ENCODE peak calls at places on chromosomes 12 and 14, in four cellular contexts. One of them, this sample, is unnamed.

GRCh38 chr12:57452937-57453509 is 2.1 kb upstream of the INHBE start:
- DNase-seq in Panc1: no peak
- DNase-seq in K562: peak; percentile 70
- DNase-seq in sigmoid colon: peak; percentile 89
- DNase-seq in this sample: no peak

GRCh38 chr14:85527458-85527857 is 2.5 kb upstream of the FLRT2 start:
- DNase-seq in K562: no peak
- DNase-seq in Panc1: no peak
- DNase-seq in sigmoid colon: no peak
- DNase-seq in this sample: no peak

GRCh38 chr14:94330857-94331256 is 7.7 kb upstream of the SERPINA6 start:
- DNase-seq in K562: no peak
- DNase-seq in Panc1: no peak
- DNase-seq in sigmoid colon: no peak
- DNase-seq in this sample: no peak

GRCh38 chr14:20428010-20428365 is 8.0 kb downstream of the KLHL33 start:
- DNase-seq in Panc1: no peak
- DNase-seq in K562: no peak
- DNase-seq in sigmoid colon: no peak
- DNase-seq in this sample: no peak

GRCh38 chr14:52735921-52736489 is 6.0 kb downstream of the STYX start:
- DNase-seq in K562: no peak
- DNase-seq in Panc1: no peak
- DNase-seq in sigmoid colon: no peak
- DNase-seq in this sample: no peak

GRCh38 chr12:93403988-93404803 is 26.5 kb downstream of the NUDT4 start:
- DNase-seq in K562: no peak
- DNase-seq in Panc1: no peak
- DNase-seq in sigmoid colon: no peak
- DNase-seq in this sample: no peak

GRCh38 chr14:22596354-22596879 is 1.7 kb upstream of the ABHD4 start:
- DNase-seq in K562: no peak
- DNase-seq in Panc1: no peak
- DNase-seq in sigmoid colon: no peak
- DNase-seq in this sample: no peak

GRCh38 chr14:39015964-39016577 is 87.0 kb downstream of the SEC23A start:
- DNase-seq in sigmoid colon: no peak
- DNase-seq in K562: no peak
- DNase-seq in Panc1: no peak
- DNase-seq in this sample: no peak

GRCh38 chr12:54360717-54361456 is 3.4 kb downstream of the GPR84 start:
- DNase-seq in K562: peak; percentile 47
- DNase-seq in Panc1: peak; percentile 81
- DNase-seq in sigmoid colon: peak; percentile 88
- DNase-seq in this sample: no peak

GRCh38 chr12:19192709-19193108 is 63.2 kb downstream of the PLEKHA5 start:
- DNase-seq in K562: no peak
- DNase-seq in Panc1: no peak
- DNase-seq in sigmoid colon: no peak
- DNase-seq in this sample: no peak

GRCh38 chr14:55136241-55136640 is 7.2 kb downstream of the LGALS3 start:
- DNase-seq in K562: no peak
- DNase-seq in Panc1: no peak
- DNase-seq in sigmoid colon: no peak
- DNase-seq in this sample: no peak

GRCh38 chr12:50618864-50619609 is 114.3 kb downstream of the DIP2B start:
- DNase-seq in Panc1: peak; percentile 60
- DNase-seq in K562: no peak
- DNase-seq in sigmoid colon: no peak
- DNase-seq in this sample: no peak

GRCh38 chr12:132955094-132955932 is 793 bp downstream of the ZNF605 start:
- DNase-seq in sigmoid colon: peak; percentile 73
- DNase-seq in K562: no peak
- DNase-seq in Panc1: peak; percentile 8
- DNase-seq in this sample: no peak

GRCh38 chr14:100283984-100284881 is 22.0 kb downstream of the SLC25A29 start:
- DNase-seq in Panc1: no peak
- DNase-seq in sigmoid colon: no peak
- DNase-seq in K562: no peak
- DNase-seq in this sample: no peak

GRCh38 chr14:31312934-31313333 is 105.3 kb upstream of the HECTD1 start:
- DNase-seq in sigmoid colon: no peak
- DNase-seq in K562: no peak
- DNase-seq in Panc1: no peak
- DNase-seq in this sample: no peak

GRCh38 chr12:45974883-45975282 is 15.5 kb downstream of the SCAF11 start:
- DNase-seq in Panc1: no peak
- DNase-seq in K562: no peak
- DNase-seq in sigmoid colon: no peak
- DNase-seq in this sample: no peak

GRCh38 chr14:24297190-24297964 is 2.2 kb downstream of the DHRS1 start:
- DNase-seq in K562: no peak
- DNase-seq in sigmoid colon: no peak
- DNase-seq in Panc1: no peak
- DNase-seq in this sample: no peak

GRCh38 chr14:90349729-90350128 is 18.0 kb upstream of the NRDE2 start:
- DNase-seq in Panc1: no peak
- DNase-seq in sigmoid colon: no peak
- DNase-seq in K562: no peak
- DNase-seq in this sample: no peak

GRCh38 chr12:132393991-132394949 is 64.9 kb upstream of the GALNT9 start:
- DNase-seq in K562: peak; percentile 59
- DNase-seq in Panc1: no peak
- DNase-seq in sigmoid colon: peak; percentile 56
- DNase-seq in this sample: no peak

GRCh38 chr12:51819851-51820720 is 28.4 kb downstream of the FIGNL2 start:
- DNase-seq in K562: no peak
- DNase-seq in sigmoid colon: no peak
- DNase-seq in Panc1: no peak
- DNase-seq in this sample: no peak

GRCh38 chr12:51744235-51744634 is 104.3 kb downstream of the FIGNL2 start:
- DNase-seq in K562: no peak
- DNase-seq in sigmoid colon: no peak
- DNase-seq in Panc1: no peak
- DNase-seq in this sample: no peak

GRCh38 chr12:109571773-109572505 is 1.4 kb downstream of the MMAB start:
- DNase-seq in Panc1: no peak
- DNase-seq in sigmoid colon: no peak
- DNase-seq in K562: no peak
- DNase-seq in this sample: no peak

GRCh38 chr12:71475280-71475679 is 35.7 kb downstream of the LGR5 start:
- DNase-seq in Panc1: no peak
- DNase-seq in K562: no peak
- DNase-seq in sigmoid colon: no peak
- DNase-seq in this sample: no peak

GRCh38 chr12:46386877-46387629 is 14.5 kb upstream of the SLC38A2 start:
- DNase-seq in K562: no peak
- DNase-seq in sigmoid colon: no peak
- DNase-seq in Panc1: no peak
- DNase-seq in this sample: no peak

GRCh38 chr12:89783321-89784060 is 74.9 kb upstream of the ATP2B1 start:
- DNase-seq in Panc1: no peak
- DNase-seq in sigmoid colon: no peak
- DNase-seq in K562: no peak
- DNase-seq in this sample: no peak

GRCh38 chr12:2453807-2454177 is 341.0 kb upstream of the FKBP4 start:
- DNase-seq in K562: no peak
- DNase-seq in Panc1: no peak
- DNase-seq in sigmoid colon: no peak
- DNase-seq in this sample: no peak

GRCh38 chr12:92036061-92036620 is 109.5 kb downstream of the BTG1 start:
- DNase-seq in Panc1: no peak
- DNase-seq in K562: no peak
- DNase-seq in sigmoid colon: no peak
- DNase-seq in this sample: no peak

GRCh38 chr12:92034083-92034482 is 111.6 kb downstream of the BTG1 start:
- DNase-seq in Panc1: no peak
- DNase-seq in sigmoid colon: no peak
- DNase-seq in K562: no peak
- DNase-seq in this sample: no peak

GRCh38 chr12:92032965-92033364 is 112.7 kb downstream of the BTG1 start:
- DNase-seq in Panc1: no peak
- DNase-seq in sigmoid colon: no peak
- DNase-seq in K562: no peak
- DNase-seq in this sample: no peak

GRCh38 chr12:92035477-92035876 is 110.2 kb downstream of the BTG1 start:
- DNase-seq in K562: no peak
- DNase-seq in Panc1: no peak
- DNase-seq in sigmoid colon: no peak
- DNase-seq in this sample: no peak

DNA sequence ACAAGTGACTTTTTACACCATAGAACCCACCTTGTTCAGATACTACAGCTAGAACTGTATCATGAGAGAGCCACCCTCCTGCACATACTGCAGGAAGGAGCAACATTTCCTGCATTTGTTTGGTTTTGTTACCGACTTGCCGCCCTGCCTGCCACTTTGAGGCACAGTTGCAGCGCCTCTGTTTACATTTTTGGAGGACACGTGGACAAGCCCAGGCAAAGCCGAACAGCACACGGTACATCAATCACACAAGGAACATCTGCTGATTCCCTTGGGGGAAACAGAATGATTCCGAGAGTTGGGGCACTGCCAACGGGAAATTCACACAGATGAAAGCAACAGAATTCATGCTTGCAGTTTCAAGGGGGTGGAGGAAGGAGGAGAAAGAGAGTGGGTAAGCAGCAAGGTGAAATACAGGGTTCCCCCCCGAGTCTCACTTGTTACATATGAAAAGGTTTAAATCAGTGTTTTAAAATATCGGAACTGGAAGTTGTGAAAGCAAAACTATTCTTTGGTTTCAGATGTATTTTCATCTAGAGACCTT is 110.7 kb downstream of the BTG1 start:
- DNase-seq in K562: no peak
- DNase-seq in Panc1: no peak
- DNase-seq in sigmoid colon: peak; percentile 79
- DNase-seq in this sample: no peak
- TF ChIP-seq POLR2AphosphoS5 in K562: no peak
- TF ChIP-seq POLR2AphosphoS5 in Panc1: no peak
- TF ChIP-seq POLR2AphosphoS5 in sigmoid colon: peak; percentile 73
- TF ChIP-seq POLR2AphosphoS5 in this sample: no peak

DNA sequence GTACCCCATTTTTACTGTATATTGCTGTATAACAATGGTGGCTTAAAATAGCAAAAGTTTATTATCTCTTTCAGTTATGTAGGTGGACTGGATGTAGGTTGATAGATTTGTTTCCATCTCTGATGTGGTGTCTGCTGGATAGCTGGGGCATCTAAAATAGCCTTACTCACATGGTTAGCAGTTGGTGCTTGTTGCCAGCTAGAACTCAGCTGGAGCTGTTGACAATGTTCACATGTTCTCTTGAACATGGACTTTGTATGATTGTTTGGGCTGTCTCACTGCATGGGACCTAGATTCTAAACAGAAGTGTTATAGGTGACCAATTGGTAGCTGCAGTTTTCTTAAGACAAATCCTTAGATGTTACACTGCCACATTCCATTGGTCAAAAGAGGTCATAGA is 126.9 kb downstream of the GPHN start:
- DNase-seq in K562: no peak
- DNase-seq in Panc1: no peak
- DNase-seq in sigmoid colon: no peak
- DNase-seq in this sample: no peak
- TF ChIP-seq POLR2AphosphoS5 in K562: no peak
- TF ChIP-seq POLR2AphosphoS5 in Panc1: no peak
- TF ChIP-seq POLR2AphosphoS5 in sigmoid colon: no peak
- TF ChIP-seq POLR2AphosphoS5 in this sample: no peak

GRCh38 chr14:75458305-75458704 is 30.5 kb downstream of the JDP2 start:
- DNase-seq in Panc1: no peak
- DNase-seq in sigmoid colon: no peak
- DNase-seq in K562: no peak
- DNase-seq in this sample: no peak

GRCh38 chr14:75457648-75458165 is 29.9 kb downstream of the JDP2 start:
- DNase-seq in K562: no peak
- DNase-seq in sigmoid colon: no peak
- DNase-seq in Panc1: no peak
- DNase-seq in this sample: no peak

GRCh38 chr14:75457024-75457390 is 29.2 kb downstream of the JDP2 start:
- DNase-seq in Panc1: no peak
- DNase-seq in sigmoid colon: no peak
- DNase-seq in K562: no peak
- DNase-seq in this sample: no peak

GRCh38 chr14:75454963-75455546 is 27.2 kb downstream of the JDP2 start:
- DNase-seq in sigmoid colon: peak; percentile 89
- DNase-seq in K562: peak; percentile 13
- DNase-seq in Panc1: no peak
- DNase-seq in this sample: no peak

DNA sequence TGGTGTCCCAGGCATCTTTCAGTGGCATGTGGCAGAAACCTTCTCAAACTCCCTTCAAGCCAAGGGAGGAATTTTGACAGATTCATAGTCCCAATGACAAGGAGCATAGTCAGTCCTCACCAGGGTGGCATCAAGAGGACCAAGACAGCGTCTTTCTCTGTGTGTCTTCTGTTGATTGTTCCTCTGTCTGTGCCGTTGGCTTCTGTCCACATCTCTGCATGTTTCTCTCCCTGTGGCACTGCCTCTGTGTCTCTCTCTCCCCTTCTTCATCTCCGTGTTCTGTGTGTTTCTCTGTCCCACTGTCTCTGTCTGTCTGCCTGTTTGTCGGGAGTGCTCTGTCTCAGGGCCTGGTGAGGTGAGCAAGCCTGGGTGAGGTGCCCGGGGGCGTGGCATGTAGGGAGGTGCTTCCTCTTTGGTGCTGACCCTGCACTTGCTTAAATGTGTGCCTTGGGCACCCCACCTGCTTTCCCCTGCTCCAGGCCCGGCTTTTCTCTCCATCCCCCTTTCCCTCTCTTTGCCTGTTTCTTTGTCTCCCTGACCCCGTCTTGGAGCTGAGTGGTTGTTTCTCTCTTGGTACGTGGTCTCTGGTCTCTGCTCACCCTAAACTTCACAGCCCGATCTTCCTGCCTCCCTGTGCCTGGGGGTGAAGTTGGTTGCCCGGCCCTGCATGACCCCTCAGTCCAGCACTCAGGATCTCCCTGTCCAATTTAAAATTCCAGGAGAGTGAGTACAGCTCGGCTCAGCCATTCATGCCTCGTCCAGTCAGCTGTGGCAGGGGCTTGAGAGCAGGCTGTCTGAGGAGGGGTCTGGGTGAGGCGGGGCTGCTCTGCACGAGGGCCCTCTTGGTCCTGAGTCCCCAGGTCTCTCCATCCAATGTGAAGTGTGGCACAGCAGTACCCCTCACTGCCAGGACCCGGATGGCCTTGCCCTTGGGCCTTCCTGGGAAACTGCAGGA is 28.5 kb downstream of the JDP2 start:
- DNase-seq in sigmoid colon: no peak
- DNase-seq in Panc1: no peak
- DNase-seq in K562: no peak
- DNase-seq in this sample: no peak
- TF ChIP-seq POLR2AphosphoS5 in sigmoid colon: no peak
- TF ChIP-seq POLR2AphosphoS5 in Panc1: no peak
- TF ChIP-seq POLR2AphosphoS5 in K562: no peak
- TF ChIP-seq POLR2AphosphoS5 in this sample: no peak

DNA sequence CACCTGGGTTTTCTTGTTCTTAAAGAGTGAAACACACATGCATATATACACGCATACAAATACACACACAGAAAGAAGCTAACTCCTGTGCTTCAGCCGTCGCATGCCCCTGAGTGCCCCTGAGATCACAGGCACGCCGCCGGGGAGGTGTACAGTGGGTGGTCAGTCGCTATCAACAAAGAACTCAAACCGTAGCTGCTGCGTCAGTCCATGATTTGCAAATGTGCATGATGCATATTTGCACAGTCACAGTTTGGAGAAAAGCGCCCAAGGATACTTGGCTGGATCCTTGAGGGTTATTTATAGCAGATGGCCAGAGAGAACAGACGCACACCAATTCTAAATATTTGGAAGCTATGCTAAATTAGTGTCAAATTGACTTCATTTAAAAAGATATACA is 206.9 kb downstream of the TMEM132D start:
- DNase-seq in K562: no peak
- DNase-seq in sigmoid colon: no peak
- DNase-seq in Panc1: no peak
- DNase-seq in this sample: no peak
- TF ChIP-seq POLR2AphosphoS5 in K562: no peak
- TF ChIP-seq POLR2AphosphoS5 in sigmoid colon: no peak
- TF ChIP-seq POLR2AphosphoS5 in Panc1: no peak
- TF ChIP-seq POLR2AphosphoS5 in this sample: no peak